ENCODE peak calls at places on chromosomes 11 and 22, in five cellular contexts. Y is pancreas; J is psoas muscle; P is stimulated activated CD4-positive, alpha-beta T cell treated with anti-CD3 and anti-CD28 coated beads, Interleukin-12 subunit alpha, Interleukin-12 subunit beta, amount 100 ng/mL, for 4 hours; U is NCI-H460. V is an unnamed sample.

GRCh38 chr11:65432686-65433582 is 10.3 kb downstream of the NEAT1 start:
- DNase-seq in Y (no peak), J (no peak), U (no peak), P (no peak), V (peak)

GRCh38 chr11:94120946-94121345 is 7.7 kb upstream of the PANX1 start:
- DNase-seq in J (no peak), Y (no peak), P (no peak), U (no peak), V (no peak)

GRCh38 chr22:50467341-50467740 is 7.5 kb downstream of the SBF1 start:
- DNase-seq in J (no peak), Y (no peak), P (no peak), U (no peak), V (no peak)

GRCh38 chr22:37827056-37827455 is 3.9 kb downstream of the GALR3 start:
- DNase-seq in J (no peak), U (no peak), Y (no peak), P (no peak), V (no peak)

GRCh38 chr11:35142481-35143207 is 3.7 kb downstream of the CD44 start:
- DNase-seq in J (no peak), Y (no peak), P (peak), U (no peak), V (no peak)

GRCh38 chr11:80727315-80727714 is 1286.5 kb upstream of the TENM4 start:
- DNase-seq in U (peak), J (no peak), P (no peak), Y (no peak), V (no peak)

GRCh38 chr11:116062526-116063171 is 558.4 kb upstream of the CADM1 start:
- DNase-seq in J (no peak), U (no peak), P (no peak), Y (no peak), V (no peak)

GRCh38 chr11:72015511-72016061 is 16.9 kb downstream of the IL18BP start:
- DNase-seq in P (no peak), U (no peak), Y (no peak), J (no peak), V (peak)

GRCh38 chr11:103542851-103543250 is 433.6 kb downstream of the DYNC2H1 start:
- DNase-seq in Y (no peak), U (no peak), J (no peak), P (no peak), V (no peak)

GRCh38 chr11:9619971-9620370 is 43.9 kb upstream of the SWAP70 start:
- DNase-seq in P (no peak), J (no peak), Y (no peak), U (no peak), V (no peak)

V was measured in HAP-1.